ENCODE peak calls at places on chromosomes 16 and 17, in nine cellular contexts. C is dermis blood vessel endothelial cell; A is Right ventricle myocardium superior; U is D721Med; E is stimulated activated CD8-positive, alpha-beta memory T cell treated with anti-CD3 and anti-CD28 coated beads, Interleukin-15, amount 100 ng/mL, for 24 hours; R is stimulated activated CD4-positive, alpha-beta T cell treated with anti-CD3 and anti-CD28 coated beads, Interleukin-1b, Interleukin-23, amount 100 ng/mL, for 24 hours; O is activated T-helper 9 cell treated with anti-CD3 and anti-CD28 coated beads, Interleukin-2, amount 50 U/mL, for 16 hours; L is activated CD4-positive, alpha-beta T cell treated with anti-CD3 and anti-CD28 coated beads for 4 hours; T is epithelial cell of esophagus. S is an unnamed sample.

GRCh38 chr16:11949527-11949926 is 7.7 kb upstream of the NPIPB2 start:
- DNase-seq in C (peak; percentile 57), A (no peak), U (peak; percentile 41), E (no peak), R (no peak), O (no peak), L (no peak), T (peak; percentile 55), S (no peak)

GRCh38 chr16:84593825-84594724 is 23.8 kb downstream of the COTL1 start:
- DNase-seq in C (no peak), A (peak; percentile 67), U (no peak), E (peak; percentile 27), R (no peak), O (peak; percentile 41), L (peak; percentile 60), T (no peak), S (peak; percentile 65)

GRCh38 chr17:2181206-2181983 is 122.2 kb downstream of the SMG6 start:
- DNase-seq in C (peak; percentile 69), A (peak; percentile 86), U (no peak), E (no peak), R (no peak), O (no peak), L (no peak), T (no peak), S (no peak)

GRCh38 chr16:85168732-85169256 is 56.5 kb upstream of the CIBAR2 start:
- DNase-seq in C (peak; percentile 43), A (peak; percentile 80), U (peak; percentile 55), E (no peak), R (no peak), O (no peak), L (no peak), T (peak; percentile 26), S (no peak)

GRCh38 chr16:57676624-57677085 is 8.5 kb downstream of the ADGRG3 start:
- DNase-seq in C (no peak), A (no peak), U (no peak), E (no peak), R (no peak), O (no peak), L (no peak), T (peak; percentile 14), S (no peak)

GRCh38 chr16:68031951-68032350 is 8.9 kb downstream of the DUS2 start:
- DNase-seq in C (no peak), A (no peak), U (no peak), E (no peak), R (no peak), O (no peak), L (no peak), T (peak; percentile 86), S (no peak)

GRCh38 chr16:68190099-68190498 is 45.8 kb downstream of the ESRP2 start:
- DNase-seq in C (no peak), A (no peak), U (no peak), E (no peak), R (no peak), O (no peak), L (no peak), T (no peak), S (no peak)

GRCh38 chr17:2962236-2962635 is 101.2 kb downstream of the OR1D5 start:
- DNase-seq in C (no peak), A (no peak), U (no peak), E (no peak), R (no peak), O (no peak), L (no peak), T (no peak), S (no peak)

GRCh38 chr16:535446-536405 is 8.2 kb downstream of the CAPN15 start:
- DNase-seq in C (no peak), A (peak; percentile 56), U (no peak), E (no peak), R (no peak), O (no peak), L (no peak), T (peak; percentile 83), S (no peak)

GRCh38 chr16:67399218-67399733 is 6.0 kb upstream of the TPPP3 start:
- DNase-seq in C (peak; percentile 69), A (peak; percentile 76), U (no peak), E (peak; percentile 35), R (peak; percentile 37), O (peak; percentile 23), L (peak; percentile 31), T (peak; percentile 36), S (no peak)

GRCh38 chr17:61201211-61201610 is 198.4 kb upstream of the TBX2 start:
- DNase-seq in C (no peak), A (no peak), U (no peak), E (no peak), R (no peak), O (no peak), L (no peak), T (no peak), S (no peak)

GRCh38 chr17:64291268-64291851 is 28.3 kb upstream of the TEX2 start:
- DNase-seq in C (peak; percentile 42), A (no peak), U (no peak), E (no peak), R (no peak), O (no peak), L (no peak), T (peak; percentile 13), S (no peak)

GRCh38 chr17:76498886-76499667 is 2.1 kb downstream of the RHBDF2 start:
- DNase-seq in C (no peak), A (no peak), U (no peak), E (no peak), R (no peak), O (no peak), L (no peak), T (peak; percentile 42), S (no peak)

S was measured in T-helper 17 cell.